ENCODE peak calls at places on chromosomes 7 and 10, in eight cellular contexts. One of them, this sample, is unnamed. For H3K4me1 and H3K27me3, the result is how much of the 10 kb centered on the place peaks cover.

GRCh38 chr7:45347804-45348203 is 190.2 kb downstream of the RAMP3 start:
- DNase-seq in neuronal stem cell: no peak
- DNase-seq in fibroblast of lung: peak
- DNase-seq in GM23338: no peak
- DNase-seq in colonic mucosa: no peak
- DNase-seq in body of pancreas: no peak
- DNase-seq in PC-9: no peak
- DNase-seq in GM23248: peak
- DNase-seq in this sample: no peak

GRCh38 chr10:78299861-78300453 is 266.3 kb downstream of the RPS24 start:
- DNase-seq in body of pancreas: peak
- DNase-seq in fibroblast of lung: no peak
- DNase-seq in GM23248: peak
- DNase-seq in GM23338: no peak
- DNase-seq in neuronal stem cell: no peak
- DNase-seq in PC-9: no peak
- DNase-seq in colonic mucosa: no peak
- DNase-seq in this sample: no peak

GRCh38 chr7:69123003-69123402 is 475.3 kb upstream of the AUTS2 start:
- DNase-seq in PC-9: no peak
- DNase-seq in colonic mucosa: no peak
- DNase-seq in fibroblast of lung: no peak
- DNase-seq in GM23248: no peak
- DNase-seq in body of pancreas: no peak
- DNase-seq in neuronal stem cell: no peak
- DNase-seq in GM23338: no peak
- DNase-seq in this sample: no peak

GRCh38 chr10:95496246-95496911 is 64.8 kb downstream of the SORBS1 start:
- DNase-seq in GM23248: peak
- DNase-seq in neuronal stem cell: no peak
- DNase-seq in fibroblast of lung: no peak
- DNase-seq in body of pancreas: no peak
- DNase-seq in PC-9: no peak
- DNase-seq in colonic mucosa: no peak
- DNase-seq in GM23338: no peak
- DNase-seq in this sample: no peak

GRCh38 chr10:30353851-30354250 is 4.8 kb upstream of the MTPAP start:
- DNase-seq in PC-9: no peak
- DNase-seq in colonic mucosa: no peak
- DNase-seq in GM23338: no peak
- DNase-seq in body of pancreas: no peak
- DNase-seq in fibroblast of lung: peak
- DNase-seq in neuronal stem cell: no peak
- DNase-seq in GM23248: peak
- DNase-seq in this sample: no peak

GRCh38 chr7:17846935-17847334 is 93.4 kb downstream of the SNX13 start:
- DNase-seq in PC-9: no peak
- DNase-seq in GM23338: no peak
- DNase-seq in fibroblast of lung: no peak
- DNase-seq in colonic mucosa: no peak
- DNase-seq in GM23248: no peak
- DNase-seq in neuronal stem cell: no peak
- DNase-seq in body of pancreas: no peak
- DNase-seq in this sample: no peak

GRCh38 chr10:46283217-46283944 is 3.4 kb upstream of the ANTXRL start:
- DNase-seq in PC-9: no peak
- DNase-seq in body of pancreas: no peak
- DNase-seq in GM23248: no peak
- DNase-seq in colonic mucosa: no peak
- DNase-seq in fibroblast of lung: peak
- DNase-seq in neuronal stem cell: no peak
- DNase-seq in GM23338: no peak
- DNase-seq in this sample: no peak

GRCh38 chr10:103818765-103819374 is 36.5 kb downstream of the SH3PXD2A start:
- DNase-seq in PC-9: no peak
- DNase-seq in body of pancreas: no peak
- DNase-seq in GM23248: no peak
- DNase-seq in colonic mucosa: no peak
- DNase-seq in GM23338: no peak
- DNase-seq in neuronal stem cell: no peak
- DNase-seq in fibroblast of lung: no peak
- DNase-seq in this sample: no peak

GRCh38 chr7:16359201-16359600 is 62.1 kb downstream of the CRPPA start:
- DNase-seq in fibroblast of lung: no peak
- DNase-seq in PC-9: no peak
- DNase-seq in neuronal stem cell: no peak
- DNase-seq in colonic mucosa: no peak
- DNase-seq in GM23248: peak
- DNase-seq in GM23338: no peak
- DNase-seq in body of pancreas: no peak
- DNase-seq in this sample: no peak

GRCh38 chr7:13467111-13467547 is 522.3 kb downstream of the ETV1 start:
- DNase-seq in GM23248: no peak
- DNase-seq in body of pancreas: no peak
- DNase-seq in neuronal stem cell: peak
- DNase-seq in PC-9: no peak
- DNase-seq in GM23338: no peak
- DNase-seq in fibroblast of lung: no peak
- DNase-seq in colonic mucosa: no peak
- DNase-seq in this sample: peak

GRCh38 chr10:114482915-114483314 is 78.6 kb upstream of the AFAP1L2 start:
- DNase-seq in PC-9: no peak
- DNase-seq in body of pancreas: no peak
- DNase-seq in neuronal stem cell: no peak
- DNase-seq in GM23248: no peak
- DNase-seq in GM23338: no peak
- DNase-seq in fibroblast of lung: no peak
- DNase-seq in colonic mucosa: no peak
- DNase-seq in this sample: no peak

GRCh38 chr7:55209366-55209765 is 155.8 kb upstream of the LANCL2 start:
- DNase-seq in colonic mucosa: peak
- DNase-seq in GM23248: no peak
- DNase-seq in GM23338: no peak
- DNase-seq in fibroblast of lung: no peak
- DNase-seq in neuronal stem cell: no peak
- DNase-seq in body of pancreas: no peak
- DNase-seq in PC-9: peak
- DNase-seq in this sample: peak

GRCh38 chr7:46835556-46835955 is 746.4 kb downstream of the TNS3 start:
- DNase-seq in PC-9: no peak
- DNase-seq in neuronal stem cell: no peak
- DNase-seq in GM23248: no peak
- DNase-seq in GM23338: no peak
- DNase-seq in fibroblast of lung: peak
- DNase-seq in body of pancreas: no peak
- DNase-seq in colonic mucosa: no peak
- DNase-seq in this sample: no peak

GRCh38 chr7:133315332-133316040 is 62.6 kb downstream of the EXOC4 start:
- DNase-seq in body of pancreas: no peak
- DNase-seq in colonic mucosa: no peak
- DNase-seq in GM23248: peak
- DNase-seq in GM23338: no peak
- DNase-seq in fibroblast of lung: peak
- DNase-seq in PC-9: no peak
- DNase-seq in neuronal stem cell: no peak
- DNase-seq in this sample: no peak

GRCh38 chr10:112209534-112210200 is 26.1 kb upstream of the GPAM start:
- DNase-seq in colonic mucosa: no peak
- DNase-seq in PC-9: no peak
- DNase-seq in body of pancreas: no peak
- DNase-seq in GM23338: no peak
- DNase-seq in GM23248: peak
- DNase-seq in fibroblast of lung: peak
- DNase-seq in neuronal stem cell: no peak
- DNase-seq in this sample: no peak

GRCh38 chr7:55271069-55271468 is 94.1 kb upstream of the LANCL2 start:
- DNase-seq in neuronal stem cell: no peak
- DNase-seq in fibroblast of lung: no peak
- DNase-seq in PC-9: no peak
- DNase-seq in GM23338: peak
- DNase-seq in GM23248: peak
- DNase-seq in body of pancreas: no peak
- DNase-seq in colonic mucosa: no peak
- DNase-seq in this sample: no peak

GRCh38 chr10:5518143-5518542 is 6.6 kb upstream of the CALML3 start:
- DNase-seq in colonic mucosa: peak
- DNase-seq in PC-9: no peak
- DNase-seq in neuronal stem cell: no peak
- DNase-seq in body of pancreas: no peak
- DNase-seq in fibroblast of lung: no peak
- DNase-seq in GM23248: no peak
- DNase-seq in GM23338: no peak
- DNase-seq in this sample: peak

GRCh38 chr7:117001283-117001682 is 48.0 kb downstream of the ST7 start:
- DNase-seq in neuronal stem cell: no peak
- DNase-seq in fibroblast of lung: no peak
- DNase-seq in GM23248: no peak
- DNase-seq in body of pancreas: no peak
- DNase-seq in PC-9: no peak
- DNase-seq in GM23338: no peak
- DNase-seq in colonic mucosa: no peak
- DNase-seq in this sample: no peak

GRCh38 chr10:105549731-105550130 is 908.6 kb downstream of the SORCS3 start:
- DNase-seq in body of pancreas: no peak
- DNase-seq in colonic mucosa: no peak
- DNase-seq in fibroblast of lung: no peak
- DNase-seq in GM23248: no peak
- DNase-seq in GM23338: no peak
- DNase-seq in neuronal stem cell: no peak
- DNase-seq in PC-9: no peak
- DNase-seq in this sample: no peak

GRCh38 chr10:16964571-16965241 is 147.5 kb upstream of the RSU1 start:
- DNase-seq in GM23338: no peak
- DNase-seq in neuronal stem cell: no peak
- DNase-seq in body of pancreas: no peak
- DNase-seq in colonic mucosa: no peak
- DNase-seq in GM23248: no peak
- DNase-seq in fibroblast of lung: no peak
- DNase-seq in PC-9: no peak
- DNase-seq in this sample: no peak

GRCh38 chr7:91266067-91266930 is 2.1 kb downstream of the FZD1 start:
- DNase-seq in GM23248: peak
- DNase-seq in GM23338: peak
- DNase-seq in body of pancreas: peak
- DNase-seq in PC-9: no peak
- DNase-seq in fibroblast of lung: peak
- DNase-seq in colonic mucosa: peak
- DNase-seq in neuronal stem cell: no peak
- DNase-seq in this sample: no peak

GRCh38 chr10:11164806-11165590 is 147.3 kb downstream of the CELF2 start:
- DNase-seq in GM23338: peak
- DNase-seq in PC-9: no peak
- DNase-seq in colonic mucosa: peak
- DNase-seq in GM23248: peak
- DNase-seq in fibroblast of lung: peak
- DNase-seq in body of pancreas: no peak
- DNase-seq in neuronal stem cell: peak
- DNase-seq in this sample: peak

GRCh38 chr7:39507866-39508551 is 58.2 kb upstream of the YAE1 start:
- DNase-seq in colonic mucosa: no peak
- DNase-seq in PC-9: no peak
- DNase-seq in body of pancreas: no peak
- DNase-seq in neuronal stem cell: no peak
- DNase-seq in GM23338: no peak
- DNase-seq in GM23248: peak
- DNase-seq in fibroblast of lung: peak
- DNase-seq in this sample: no peak

GRCh38 chr7:44150466-44150832 is 9.3 kb upstream of the MYL7 start:
- DNase-seq in fibroblast of lung: no peak
- DNase-seq in GM23248: peak
- DNase-seq in PC-9: peak
- DNase-seq in neuronal stem cell: no peak
- DNase-seq in body of pancreas: peak
- DNase-seq in GM23338: no peak
- DNase-seq in colonic mucosa: no peak
- DNase-seq in this sample: no peak

GRCh38 chr7:22934023-22934422 is 79.9 kb downstream of the HYCC1 start:
- DNase-seq in PC-9: no peak
- DNase-seq in GM23248: peak
- DNase-seq in colonic mucosa: no peak
- DNase-seq in fibroblast of lung: no peak
- DNase-seq in body of pancreas: no peak
- DNase-seq in GM23338: peak
- DNase-seq in neuronal stem cell: no peak
- DNase-seq in this sample: no peak

DNA sequence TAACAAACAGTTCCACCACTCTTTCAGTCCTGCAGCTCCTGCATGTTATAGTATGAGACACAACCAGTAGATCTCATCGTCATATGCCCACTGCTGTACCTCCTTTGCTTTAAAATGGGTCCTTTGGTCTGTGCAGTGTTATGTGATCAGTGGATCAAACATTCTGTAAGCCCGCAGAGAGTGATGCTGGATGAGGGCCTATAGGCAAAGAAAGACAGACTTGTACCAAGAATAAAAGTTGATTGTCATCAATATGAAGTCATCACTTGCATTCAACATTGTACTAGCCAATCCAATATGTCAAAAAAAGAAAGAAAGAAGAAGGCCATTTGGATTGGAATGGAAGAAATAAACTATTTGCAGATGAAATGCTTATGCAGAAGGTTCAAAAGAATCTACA is 79.8 kb upstream of the PHYHIPL start:
- DNase-seq in colonic mucosa: no peak
- DNase-seq in body of pancreas: no peak
- DNase-seq in neuronal stem cell: no peak
- DNase-seq in GM23248: no peak
- DNase-seq in fibroblast of lung: no peak
- DNase-seq in PC-9: no peak
- DNase-seq in GM23338: no peak
- DNase-seq in this sample: no peak
- H3K27ac ChIP-seq in colonic mucosa: no peak
- H3K27ac ChIP-seq in body of pancreas: no peak
- H3K27ac ChIP-seq in neuronal stem cell: no peak
- H3K27ac ChIP-seq in GM23248: no peak
- H3K27ac ChIP-seq in fibroblast of lung: no peak
- H3K27ac ChIP-seq in PC-9: no peak
- H3K27ac ChIP-seq in GM23338: no peak
- H3K27ac ChIP-seq in this sample: no peak

GRCh38 chr10:119132521-119133345 is 28.8 kb downstream of the DENND10 start:
- DNase-seq in PC-9: no peak
- DNase-seq in colonic mucosa: no peak
- DNase-seq in body of pancreas: no peak
- DNase-seq in neuronal stem cell: no peak
- DNase-seq in GM23338: no peak
- DNase-seq in fibroblast of lung: no peak
- DNase-seq in GM23248: no peak
- DNase-seq in this sample: no peak
- H3K4me1 ChIP-seq in PC-9: under half
- H3K4me1 ChIP-seq in colonic mucosa: under half
- H3K4me1 ChIP-seq in body of pancreas: under half
- H3K4me1 ChIP-seq in neuronal stem cell: under half
- H3K4me1 ChIP-seq in GM23338: under half
- H3K4me1 ChIP-seq in fibroblast of lung: under half
- H3K4me1 ChIP-seq in GM23248: under half
- H3K4me1 ChIP-seq in this sample: under half

GRCh38 chr7:134920026-134920758 is 66.1 kb upstream of the AGBL3 start:
- DNase-seq in GM23338: no peak
- DNase-seq in GM23248: peak
- DNase-seq in colonic mucosa: no peak
- DNase-seq in fibroblast of lung: peak
- DNase-seq in body of pancreas: no peak
- DNase-seq in PC-9: no peak
- DNase-seq in neuronal stem cell: no peak
- DNase-seq in this sample: no peak
- H3K27me3 ChIP-seq in GM23338: under half
- H3K27me3 ChIP-seq in GM23248: under half
- H3K27me3 ChIP-seq in colonic mucosa: under half
- H3K27me3 ChIP-seq in fibroblast of lung: under half
- H3K27me3 ChIP-seq in body of pancreas: under half
- H3K27me3 ChIP-seq in PC-9: under half
- H3K27me3 ChIP-seq in neuronal stem cell: under half
- H3K27me3 ChIP-seq in this sample: under half

GRCh38 chr10:21495686-21496284 is 29.7 kb downstream of the SKIDA1 start:
- DNase-seq in neuronal stem cell: peak
- DNase-seq in GM23338: peak
- DNase-seq in body of pancreas: peak
- DNase-seq in GM23248: peak
- DNase-seq in PC-9: peak
- DNase-seq in fibroblast of lung: peak
- DNase-seq in colonic mucosa: peak
- DNase-seq in this sample: peak
- H3K27ac ChIP-seq in neuronal stem cell: peak
- H3K27ac ChIP-seq in GM23338: peak
- H3K27ac ChIP-seq in body of pancreas: peak
- H3K27ac ChIP-seq in GM23248: no peak
- H3K27ac ChIP-seq in PC-9: peak
- H3K27ac ChIP-seq in fibroblast of lung: peak
- H3K27ac ChIP-seq in colonic mucosa: no peak
- H3K27ac ChIP-seq in this sample: no peak